ENCODE peak calls at places on chromosomes 6 and 20, in five cellular contexts. One of them, this sample, is unnamed.

GRCh38 chr6:131602913-131603312 is 25.1 kb downstream of the MED23 start:
- DNase-seq in pancreas: no peak
- DNase-seq in uterus: no peak
- DNase-seq in body of pancreas: no peak
- DNase-seq in GM12865: no peak
- DNase-seq in this sample: peak; percentile 66

GRCh38 chr6:131130546-131130925 is 4.7 kb upstream of the AKAP7 start:
- DNase-seq in pancreas: no peak
- DNase-seq in uterus: no peak
- DNase-seq in body of pancreas: no peak
- DNase-seq in GM12865: no peak
- DNase-seq in this sample: no peak

GRCh38 chr20:62918137-62918536 is 8.2 kb downstream of the DIDO1 start:
- DNase-seq in pancreas: no peak
- DNase-seq in uterus: no peak
- DNase-seq in body of pancreas: no peak
- DNase-seq in GM12865: peak; percentile 71
- DNase-seq in this sample: no peak

GRCh38 chr6:134546962-134547645 is 229.2 kb upstream of the SGK1 start:
- DNase-seq in pancreas: no peak
- DNase-seq in uterus: no peak
- DNase-seq in body of pancreas: no peak
- DNase-seq in GM12865: no peak
- DNase-seq in this sample: no peak

GRCh38 chr20:12617076-12617475 is 391.7 kb upstream of the SPTLC3 start:
- DNase-seq in pancreas: no peak
- DNase-seq in uterus: no peak
- DNase-seq in body of pancreas: no peak
- DNase-seq in GM12865: no peak
- DNase-seq in this sample: no peak

GRCh38 chr6:125363360-125364121 is 61.8 kb upstream of the HDDC2 start:
- DNase-seq in pancreas: peak; percentile 64
- DNase-seq in uterus: peak; percentile 58
- DNase-seq in body of pancreas: peak; percentile 37
- DNase-seq in GM12865: no peak
- DNase-seq in this sample: peak; percentile 58

GRCh38 chr6:111727798-111728197 is 122.1 kb upstream of the TRAF3IP2 start:
- DNase-seq in pancreas: no peak
- DNase-seq in uterus: no peak
- DNase-seq in body of pancreas: no peak
- DNase-seq in GM12865: no peak
- DNase-seq in this sample: no peak

GRCh38 chr6:132713355-132714134 is at the start of gene VNN1:
- DNase-seq in pancreas: no peak
- DNase-seq in uterus: no peak
- DNase-seq in body of pancreas: no peak
- DNase-seq in GM12865: no peak
- DNase-seq in this sample: no peak

GRCh38 chr6:82298012-82298411 is 50.5 kb upstream of the IBTK start:
- DNase-seq in pancreas: no peak
- DNase-seq in uterus: no peak
- DNase-seq in body of pancreas: no peak
- DNase-seq in GM12865: no peak
- DNase-seq in this sample: no peak

DNA sequence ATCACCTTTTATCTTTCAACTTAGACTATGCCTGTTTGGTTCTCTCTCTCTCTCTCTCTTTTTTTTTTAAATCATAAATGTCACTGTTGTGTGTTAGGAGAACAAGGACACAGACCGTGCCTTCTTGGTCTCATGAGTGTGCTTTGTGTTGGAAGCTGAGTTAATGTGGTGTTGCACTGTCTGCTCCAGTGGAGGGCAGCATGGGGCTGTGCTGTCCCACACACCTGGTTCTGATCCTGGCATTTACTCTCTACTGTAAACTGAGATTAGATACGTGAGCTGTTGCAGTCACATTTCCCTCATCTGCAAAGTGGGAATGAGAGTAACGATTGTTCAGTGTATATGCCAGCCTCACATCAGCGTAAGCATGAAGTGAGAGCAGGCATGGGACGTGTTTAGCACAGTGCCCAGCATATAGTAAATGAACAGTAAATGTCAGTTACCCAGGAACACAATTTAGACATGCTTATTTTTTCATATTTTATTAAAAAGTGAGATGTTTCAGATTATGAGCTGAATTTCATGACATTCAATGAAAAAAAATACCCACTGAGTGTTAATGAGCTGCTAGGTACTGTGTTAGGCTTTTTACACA is 161.1 kb downstream of the FARS2 start:
- DNase-seq in pancreas: no peak
- DNase-seq in uterus: no peak
- DNase-seq in body of pancreas: peak; percentile 61
- DNase-seq in GM12865: peak; percentile 45
- DNase-seq in this sample: peak; percentile 43
- TF ChIP-seq CTCF in pancreas: peak; percentile 30
- TF ChIP-seq CTCF in uterus: no peak
- TF ChIP-seq CTCF in body of pancreas: peak; percentile 74
- TF ChIP-seq CTCF in GM12865: peak; percentile 52
- TF ChIP-seq CTCF in this sample: peak; percentile 70

DNA sequence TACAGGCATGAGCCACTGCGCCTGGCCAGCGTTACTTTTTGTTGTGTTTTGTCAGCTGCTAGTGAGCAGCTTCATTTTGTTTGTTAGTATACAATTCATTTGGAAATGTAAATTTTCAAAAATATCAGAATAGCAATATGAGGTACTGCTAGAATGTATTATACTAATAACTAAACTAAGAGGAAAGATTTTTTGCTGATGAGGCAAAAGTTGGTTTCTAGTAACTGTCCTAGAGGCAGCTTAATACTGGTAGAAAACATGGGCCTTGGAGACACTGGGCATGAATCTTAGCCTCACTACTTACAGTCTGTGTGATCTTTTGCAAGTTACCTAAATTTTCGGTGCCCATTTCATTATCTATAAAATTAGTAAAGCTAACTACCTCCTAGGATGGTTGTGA is 24.1 kb downstream of the TTK start:
- DNase-seq in pancreas: no peak
- DNase-seq in uterus: no peak
- DNase-seq in body of pancreas: no peak
- DNase-seq in GM12865: no peak
- DNase-seq in this sample: no peak
- H3K4me3 ChIP-seq in pancreas: no peak overlapping the region
- H3K4me3 ChIP-seq in uterus: no peak overlapping the region
- H3K4me3 ChIP-seq in body of pancreas: no peak overlapping the region
- H3K4me3 ChIP-seq in GM12865: no peak overlapping the region
- H3K4me3 ChIP-seq in this sample: no peak overlapping the region

DNA sequence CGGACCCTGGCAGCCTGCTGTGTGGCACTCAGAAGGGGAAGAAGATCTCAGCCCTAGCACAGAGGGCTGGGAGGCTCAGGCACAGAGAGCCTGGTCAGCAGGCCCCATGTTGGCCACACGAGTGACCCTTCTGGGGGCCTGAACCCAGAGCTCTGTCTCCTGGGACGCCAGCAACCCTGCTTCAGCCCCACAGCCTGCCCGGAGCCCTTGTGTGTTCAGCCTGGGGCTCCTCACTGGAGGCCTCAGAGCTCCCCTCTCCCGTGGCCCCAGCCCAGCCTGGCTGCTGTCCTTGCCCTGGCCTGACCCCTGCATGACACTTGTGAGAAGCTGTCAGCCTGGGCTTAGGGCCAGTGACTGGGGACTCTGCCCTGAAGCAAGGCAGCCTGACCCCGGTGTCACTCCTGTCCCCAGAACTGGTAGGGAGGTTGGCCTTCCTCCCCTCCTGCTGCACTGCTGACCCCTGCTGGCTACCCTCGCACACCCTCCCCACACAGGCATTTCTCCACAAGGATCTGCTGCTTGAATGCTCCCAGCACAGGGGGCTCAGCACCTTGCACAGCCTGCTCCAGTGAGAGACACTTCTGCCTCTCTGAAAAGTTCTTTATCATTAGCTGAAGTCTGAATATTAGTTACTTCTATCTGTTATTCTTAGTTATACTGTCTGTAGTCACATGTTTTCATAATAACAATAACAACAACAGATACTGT is 15.4 kb upstream of the IP6K3 start:
- DNase-seq in pancreas: peak; percentile 87
- DNase-seq in uterus: peak; percentile 44
- DNase-seq in body of pancreas: peak; percentile 77
- DNase-seq in GM12865: peak; percentile 66
- DNase-seq in this sample: peak; percentile 39
- TF ChIP-seq CTCF in pancreas: peak; percentile 61
- TF ChIP-seq CTCF in uterus: peak; percentile 55
- TF ChIP-seq CTCF in body of pancreas: peak; percentile 85
- TF ChIP-seq CTCF in GM12865: peak; percentile 63
- TF ChIP-seq CTCF in this sample: peak; percentile 61

GRCh38 chr20:43988451-43988850 is 73.8 kb downstream of the TOX2 start:
- DNase-seq in pancreas: no peak
- DNase-seq in uterus: no peak
- DNase-seq in body of pancreas: no peak
- DNase-seq in GM12865: peak; percentile 53
- DNase-seq in this sample: no peak
- H3K4me3 ChIP-seq in pancreas: no peak overlapping the region
- H3K4me3 ChIP-seq in uterus: no peak overlapping the region
- H3K4me3 ChIP-seq in body of pancreas: no peak overlapping the region
- H3K4me3 ChIP-seq in GM12865: no peak overlapping the region
- H3K4me3 ChIP-seq in this sample: no peak overlapping the region

GRCh38 chr6:53544500-53545308 is at the start of gene GCLC:
- DNase-seq in pancreas: peak; percentile 95
- DNase-seq in uterus: peak; percentile 95
- DNase-seq in body of pancreas: peak; percentile 95
- DNase-seq in GM12865: peak; percentile 97
- DNase-seq in this sample: peak; percentile 93
- TF ChIP-seq CTCF in pancreas: peak; percentile 77
- TF ChIP-seq CTCF in uterus: peak; percentile 62
- TF ChIP-seq CTCF in body of pancreas: peak; percentile 46
- TF ChIP-seq CTCF in GM12865: peak; percentile 65
- TF ChIP-seq CTCF in this sample: peak; percentile 52

GRCh38 chr6:3228046-3228671 is 706 bp upstream of the TUBB2B start:
- DNase-seq in pancreas: peak; percentile 73
- DNase-seq in uterus: no peak
- DNase-seq in body of pancreas: no peak
- DNase-seq in GM12865: no peak
- DNase-seq in this sample: no peak

GRCh38 chr6:3230275-3231212 is 3.1 kb upstream of the TUBB2B start:
- DNase-seq in pancreas: no peak
- DNase-seq in uterus: no peak
- DNase-seq in body of pancreas: no peak
- DNase-seq in GM12865: no peak
- DNase-seq in this sample: peak; percentile 19

GRCh38 chr6:3229566-3230274 is 2.3 kb upstream of the TUBB2B start:
- DNase-seq in pancreas: no peak
- DNase-seq in uterus: no peak
- DNase-seq in body of pancreas: no peak
- DNase-seq in GM12865: peak; percentile 39
- DNase-seq in this sample: peak; percentile 19

GRCh38 chr6:3227363-3228045 is at the start of gene TUBB2B:
- DNase-seq in pancreas: peak; percentile 76
- DNase-seq in uterus: peak; percentile 29
- DNase-seq in body of pancreas: no peak
- DNase-seq in GM12865: peak; percentile 39
- DNase-seq in this sample: no peak

DNA sequence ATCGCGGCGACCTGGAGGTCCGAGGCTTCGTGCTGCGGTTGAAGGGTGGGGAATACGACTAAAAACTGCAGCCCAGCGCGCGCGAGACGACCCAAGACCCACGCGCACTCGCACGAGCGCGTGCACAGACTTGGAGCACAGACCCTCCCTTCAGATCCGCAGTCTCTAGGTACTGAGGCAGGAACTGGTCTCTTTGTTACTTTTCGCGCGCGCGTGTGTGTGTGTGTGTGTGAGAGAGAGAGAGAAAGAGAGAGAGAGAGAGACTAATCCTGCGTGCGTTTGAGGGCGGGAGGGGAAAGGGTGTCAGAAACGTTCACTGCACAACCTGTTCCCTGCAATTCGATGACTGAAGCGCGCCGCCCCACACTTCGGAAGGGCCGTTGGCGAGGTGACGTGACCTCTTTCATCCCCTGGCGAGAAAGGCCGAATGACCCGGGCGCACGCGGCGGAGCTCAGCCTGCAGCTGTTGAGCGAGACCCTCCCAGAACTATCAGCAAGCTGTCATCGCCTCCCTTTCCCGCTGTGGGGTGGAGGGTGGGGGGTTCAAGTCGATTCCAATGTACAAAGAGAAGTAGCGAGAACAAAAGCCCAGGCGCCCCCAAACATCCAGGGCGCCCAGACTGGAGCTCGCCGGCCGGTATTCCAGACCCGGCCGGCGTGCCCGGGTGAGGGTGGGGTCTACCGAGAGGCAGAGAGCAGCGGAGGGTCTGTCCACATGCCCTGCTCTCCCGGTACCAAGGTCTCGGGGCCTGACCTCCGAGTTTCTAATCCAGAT is 1.5 kb upstream of the TUBB2B start:
- DNase-seq in pancreas: no peak
- DNase-seq in uterus: no peak
- DNase-seq in body of pancreas: no peak
- DNase-seq in GM12865: no peak
- DNase-seq in this sample: no peak
- H3K4me3 ChIP-seq in pancreas: peak overlapping the region; percentile 67
- H3K4me3 ChIP-seq in uterus: peak overlapping the region; percentile 25
- H3K4me3 ChIP-seq in body of pancreas: no peak overlapping the region
- H3K4me3 ChIP-seq in GM12865: peak overlapping the region; percentile 16
- H3K4me3 ChIP-seq in this sample: peak overlapping the region; percentile 13

DNA sequence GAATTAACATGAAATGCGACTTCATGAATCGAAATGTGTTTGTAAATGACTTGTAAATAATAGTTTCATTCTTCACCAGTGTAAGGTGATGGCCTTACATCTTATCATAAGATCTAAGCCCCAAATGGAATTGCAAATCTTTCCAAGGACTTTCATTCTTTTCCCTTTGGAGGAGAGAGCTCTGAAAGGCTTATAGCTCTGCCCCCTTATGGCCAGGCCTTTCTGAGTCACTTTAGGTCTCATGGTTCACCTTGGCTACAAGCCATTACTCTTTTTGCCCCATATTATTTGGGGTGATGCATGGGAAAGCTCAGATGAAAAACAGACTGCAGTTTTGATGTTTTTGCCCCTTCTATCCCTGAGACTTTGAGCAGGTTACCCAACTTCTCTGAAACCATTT is 209.1 kb upstream of the BMP2 start:
- DNase-seq in pancreas: no peak
- DNase-seq in uterus: no peak
- DNase-seq in body of pancreas: no peak
- DNase-seq in GM12865: no peak
- DNase-seq in this sample: no peak
- TF ChIP-seq CTCF in pancreas: no peak
- TF ChIP-seq CTCF in uterus: no peak
- TF ChIP-seq CTCF in body of pancreas: no peak
- TF ChIP-seq CTCF in GM12865: no peak
- TF ChIP-seq CTCF in this sample: peak; percentile 6

GRCh38 chr6:680666-681374 is 12.1 kb downstream of the EXOC2 start:
- DNase-seq in pancreas: no peak
- DNase-seq in uterus: no peak
- DNase-seq in body of pancreas: no peak
- DNase-seq in GM12865: no peak
- DNase-seq in this sample: no peak

GRCh38 chr6:680204-680603 is 12.7 kb downstream of the EXOC2 start:
- DNase-seq in pancreas: no peak
- DNase-seq in uterus: no peak
- DNase-seq in body of pancreas: no peak
- DNase-seq in GM12865: no peak
- DNase-seq in this sample: no peak

GRCh38 chr6:686528-686927 is 6.4 kb downstream of the EXOC2 start:
- DNase-seq in pancreas: no peak
- DNase-seq in uterus: no peak
- DNase-seq in body of pancreas: no peak
- DNase-seq in GM12865: no peak
- DNase-seq in this sample: no peak

GRCh38 chr6:684831-685636 is 7.9 kb downstream of the EXOC2 start:
- DNase-seq in pancreas: no peak
- DNase-seq in uterus: no peak
- DNase-seq in body of pancreas: no peak
- DNase-seq in GM12865: peak; percentile 86
- DNase-seq in this sample: peak; percentile 49

GRCh38 chr6:683742-684440 is 9.0 kb downstream of the EXOC2 start:
- DNase-seq in pancreas: no peak
- DNase-seq in uterus: no peak
- DNase-seq in body of pancreas: no peak
- DNase-seq in GM12865: no peak
- DNase-seq in this sample: peak; percentile 84
- H3K4me3 ChIP-seq in pancreas: no peak overlapping the region
- H3K4me3 ChIP-seq in uterus: peak overlapping the region; percentile 12
- H3K4me3 ChIP-seq in body of pancreas: no peak overlapping the region
- H3K4me3 ChIP-seq in GM12865: no peak overlapping the region
- H3K4me3 ChIP-seq in this sample: peak overlapping the region; percentile 60